ENCODE peak calls at places on chromosome 18, in five cellular contexts. K, Y, A, M and C are unnamed samples.

GRCh38 chr18:23967321-23968089 is 47.0 kb upstream of the TTC39C start:
- DNase-seq in A (no peak), Y (no peak), M (no peak), K (no peak), C (no peak)

GRCh38 chr18:76130845-76131244 is 364.2 kb downstream of the ZNF516 start:
- DNase-seq in A (no peak), M (no peak), Y (no peak), K (no peak), C (no peak)

GRCh38 chr18:596288-596881 is 403 bp upstream of the CLUL1 start:
- DNase-seq in K (peak; percentile 28), M (no peak), Y (no peak), A (no peak), C (no peak)

GRCh38 chr18:75607701-75608100 is 180.2 kb upstream of the SMIM21 start:
- DNase-seq in Y (no peak), K (no peak), A (no peak), M (no peak), C (peak; percentile 12)

GRCh38 chr18:71878226-71878625 is 665.9 kb downstream of the CBLN2 start:
- DNase-seq in M (no peak), A (no peak), Y (no peak), K (no peak), C (no peak)

GRCh38 chr18:59954746-59955145 is 55.0 kb downstream of the PMAIP1 start:
- DNase-seq in K (no peak), Y (no peak), M (no peak), A (no peak), C (no peak)

GRCh38 chr18:35580748-35581534 is 599 bp upstream of the GALNT1 start:
- DNase-seq in K (peak; percentile 44), A (peak; percentile 20), M (no peak), Y (peak; percentile 77), C (no peak)

GRCh38 chr18:45874501-45875184 is 49.2 kb downstream of the SIGLEC15 start:
- DNase-seq in A (peak; percentile 39), Y (peak; percentile 63), K (no peak), M (no peak), C (no peak)

GRCh38 chr18:2337552-2338141 is 233.7 kb downstream of the METTL4 start:
- DNase-seq in K (no peak), Y (peak; percentile 72), M (no peak), A (peak; percentile 45), C (no peak)

GRCh38 chr18:49500136-49500921 is 13.3 kb upstream of the C18orf32 start:
- DNase-seq in M (no peak), Y (no peak), K (no peak), A (no peak), C (no peak)

GRCh38 chr18:76354348-76354747 is 140.7 kb downstream of the ZNF516 start:
- DNase-seq in K (no peak), M (no peak), Y (no peak), A (no peak), C (peak; percentile 30)

GRCh38 chr18:40124107-40124506 is 1830.9 kb upstream of the PIK3C3 start:
- DNase-seq in Y (no peak), K (no peak), A (no peak), M (no peak), C (no peak)

GRCh38 chr18:54280206-54280550 is 10.9 kb downstream of the POLI start:
- DNase-seq in A (no peak), Y (no peak), M (no peak), K (no peak), C (no peak)

GRCh38 chr18:5693637-5694175 is 149.9 kb upstream of the EPB41L3 start:
- DNase-seq in A (no peak), K (no peak), M (no peak), Y (no peak), C (no peak)

GRCh38 chr18:60446821-60447220 is 74.2 kb upstream of the MC4R start:
- DNase-seq in M (peak; percentile 27), K (no peak), Y (no peak), A (no peak), C (no peak)

GRCh38 chr18:58529714-58530354 is 99.1 kb downstream of the ALPK2 start:
- DNase-seq in Y (peak; percentile 77), M (peak; percentile 16), A (peak; percentile 53), K (peak; percentile 66), C (no peak)

GRCh38 chr18:21179590-21180220 is 62.3 kb upstream of the GREB1L start:
- DNase-seq in M (peak; percentile 24), A (peak; percentile 17), K (peak; percentile 66), Y (peak; percentile 61), C (no peak)

GRCh38 chr18:44789704-44790103 is 109.0 kb downstream of the SETBP1 start:
- DNase-seq in K (peak; percentile 66), Y (no peak), M (no peak), A (no peak), C (peak; percentile 17)

GRCh38 chr18:74139888-74140287 is 7.7 kb downstream of the FBXO15 start:
- DNase-seq in M (peak; percentile 11), K (no peak), Y (no peak), A (peak; percentile 20), C (no peak)

GRCh38 chr18:40437517-40437916 is 1517.5 kb upstream of the PIK3C3 start:
- DNase-seq in M (no peak), K (no peak), A (no peak), Y (no peak), C (no peak)

GRCh38 chr18:10475633-10476388 is 21.4 kb downstream of the APCDD1 start:
- DNase-seq in M (no peak), A (no peak), K (no peak), Y (no peak), C (no peak)

GRCh38 chr18:12858961-12859360 is 25.1 kb downstream of the PTPN2 start:
- DNase-seq in A (no peak), K (no peak), M (no peak), Y (no peak), C (no peak)

GRCh38 chr18:13930964-13931363 is 15.6 kb upstream of the MC2R start:
- DNase-seq in M (no peak), Y (no peak), A (no peak), K (no peak), C (no peak)

GRCh38 chr18:61690418-61691138 is 202.2 kb downstream of the RNF152 start:
- DNase-seq in Y (no peak), M (no peak), A (no peak), K (no peak), C (no peak)

GRCh38 chr18:23237524-23238151 is 102.4 kb downstream of the CABLES1 start:
- DNase-seq in M (no peak), A (peak; percentile 29), Y (peak; percentile 70), K (no peak), C (no peak)

GRCh38 chr18:3294435-3295080 is 32.6 kb downstream of the MYL12B start:
- DNase-seq in K (no peak), A (no peak), M (no peak), Y (no peak), C (no peak)

GRCh38 chr18:23547806-23548205 is 38.5 kb downstream of the NPC1 start:
- DNase-seq in Y (no peak), K (no peak), M (no peak), A (no peak), C (no peak)

GRCh38 chr18:54119524-54120019 is 104.9 kb downstream of the MBD2 start:
- DNase-seq in Y (no peak), K (peak; percentile 36), A (no peak), M (no peak), C (no peak)

GRCh38 chr18:68436485-68436884 is 278.4 kb downstream of the TMX3 start:
- DNase-seq in Y (no peak), A (no peak), M (no peak), K (no peak), C (no peak)